ENCODE peak calls at places on chromosomes 16 and 17, in eight cellular contexts. Y is ACHN; O is activated CD8-positive, alpha-beta memory T cell treated with anti-CD3 and anti-CD28 coated beads for 4 hours; R is neural crest cell; F is spleen; D is substantia nigra; Q is CD8-positive, alpha-beta memory T cell; E is GM20000. C is an unnamed sample.

GRCh38 chr17:63751806-63752205 is 10.2 kb upstream of the STRADA start:
- DNase-seq in Y (no peak), O (no peak), R (no peak), F (no peak), D (no peak), Q (no peak), E (no peak), C (no peak)

GRCh38 chr17:12180644-12181261 is 160.1 kb downstream of the MAP2K4 start:
- DNase-seq in Y (peak), O (no peak), R (peak), F (no peak), D (no peak), Q (no peak), E (peak), C (no peak)

GRCh38 chr16:90031931-90032663 is 12.8 kb upstream of the DBNDD1 start:
- DNase-seq in Y (no peak), O (no peak), R (peak), F (no peak), D (no peak), Q (no peak), E (no peak), C (no peak)

GRCh38 chr16:11308493-11309283 is 27.6 kb upstream of the PRM1 start:
- DNase-seq in Y (no peak), O (no peak), R (no peak), F (peak), D (no peak), Q (no peak), E (no peak), C (no peak)

GRCh38 chr16:77385481-77385880 is 49.4 kb downstream of the ADAMTS18 start:
- DNase-seq in Y (no peak), O (no peak), R (no peak), F (no peak), D (no peak), Q (no peak), E (no peak), C (no peak)

GRCh38 chr16:2033057-2033911 is 6.6 kb downstream of the NHERF2 start:
- DNase-seq in Y (no peak), O (no peak), R (no peak), F (no peak), D (peak), Q (no peak), E (no peak), C (no peak)

GRCh38 chr17:48642059-48642842 is 16.1 kb upstream of the HOXB9 start:
- DNase-seq in Y (no peak), O (no peak), R (no peak), F (no peak), D (no peak), Q (no peak), E (peak), C (no peak)

GRCh38 chr16:10265770-10266615 is 83.8 kb upstream of the GRIN2A start:
- DNase-seq in Y (no peak), O (no peak), R (no peak), F (no peak), D (no peak), Q (no peak), E (no peak), C (no peak)

GRCh38 chr17:17350491-17351355 is 47.5 kb downstream of the NT5M start:
- DNase-seq in Y (peak), O (no peak), R (no peak), F (peak), D (no peak), Q (no peak), E (no peak), C (no peak)

GRCh38 chr17:39750131-39751015 is 12.6 kb downstream of the GRB7 start:
- DNase-seq in Y (no peak), O (no peak), R (no peak), F (peak), D (no peak), Q (no peak), E (no peak), C (no peak)

GRCh38 chr16:2842340-2843000 is 12.4 kb downstream of the ZG16B start:
- DNase-seq in Y (no peak), O (peak), R (peak), F (peak), D (no peak), Q (peak), E (peak), C (no peak)

GRCh38 chr17:65085397-65085796 is 28.9 kb upstream of the GNA13 start:
- DNase-seq in Y (no peak), O (no peak), R (no peak), F (no peak), D (no peak), Q (no peak), E (no peak), C (no peak)

GRCh38 chr16:85168732-85169256 is 56.5 kb upstream of the CIBAR2 start:
- DNase-seq in Y (no peak), O (no peak), R (peak), F (no peak), D (peak), Q (no peak), E (peak), C (no peak)

GRCh38 chr16:30767767-30768465 is 5.8 kb downstream of the RNF40 start:
- DNase-seq in Y (no peak), O (no peak), R (no peak), F (peak), D (no peak), Q (peak), E (no peak), C (no peak)

GRCh38 chr16:88800277-88800592 is 3.4 kb upstream of the CDT1 start:
- DNase-seq in Y (no peak), O (no peak), R (no peak), F (no peak), D (no peak), Q (no peak), E (no peak), C (no peak)

GRCh38 chr17:17506893-17507464 is 10.8 kb upstream of the RASD1 start:
- DNase-seq in Y (no peak), O (no peak), R (no peak), F (no peak), D (peak), Q (no peak), E (no peak), C (no peak)

GRCh38 chr17:81093576-81094223 is 58.7 kb downstream of the BAIAP2 start:
- DNase-seq in Y (no peak), O (no peak), R (no peak), F (no peak), D (no peak), Q (no peak), E (no peak), C (no peak)

GRCh38 chr16:10339777-10340752 is 45.8 kb upstream of the ATF7IP2 start:
- DNase-seq in Y (no peak), O (no peak), R (no peak), F (no peak), D (no peak), Q (no peak), E (no peak), C (no peak)

GRCh38 chr17:14744716-14745115 is 443.8 kb downstream of the HS3ST3B1 start:
- DNase-seq in Y (no peak), O (no peak), R (no peak), F (no peak), D (no peak), Q (no peak), E (peak), C (no peak)

GRCh38 chr17:45963889-45964288 is 35.2 kb upstream of the STH start:
- DNase-seq in Y (no peak), O (no peak), R (no peak), F (no peak), D (no peak), Q (no peak), E (no peak), C (no peak)